ENCODE peak calls at places on chromosome 9, in nine cellular contexts. R, W, X, B, F, I, T, S and U are unnamed samples.

GRCh38 chr9:118366228-118366627 is 662.0 kb downstream of the TLR4 start:
- DNase-seq in R (no peak), W (no peak), X (no peak), B (no peak), F (no peak), I (no peak), T (no peak), S (no peak), U (no peak)

GRCh38 chr9:87336914-87337333 is 160.7 kb upstream of the DAPK1 start:
- DNase-seq in R (no peak), W (peak; percentile 55), X (no peak), B (no peak), F (peak; percentile 15), I (peak; percentile 58), T (peak; percentile 50), S (peak; percentile 78), U (no peak)

GRCh38 chr9:114382951-114383865 is 4.6 kb downstream of the AKNA start:
- DNase-seq in R (peak; percentile 96), W (no peak), X (peak; percentile 69), B (peak; percentile 79), F (no peak), I (peak; percentile 91), T (peak; percentile 61), S (no peak), U (no peak)

GRCh38 chr9:94213513-94214124 is 45.5 kb upstream of the ZNF169 start:
- DNase-seq in R (peak; percentile 77), W (peak; percentile 86), X (peak; percentile 69), B (peak; percentile 50), F (peak; percentile 65), I (peak; percentile 91), T (peak; percentile 74), S (peak; percentile 75), U (peak; percentile 36)

GRCh38 chr9:89541798-89542197 is 43.9 kb upstream of the SEMA4D start:
- DNase-seq in R (no peak), W (no peak), X (no peak), B (no peak), F (no peak), I (no peak), T (no peak), S (no peak), U (no peak)

GRCh38 chr9:6232546-6232945 is 16.9 kb downstream of the IL33 start:
- DNase-seq in R (no peak), W (no peak), X (no peak), B (no peak), F (no peak), I (no peak), T (no peak), S (no peak), U (no peak)

GRCh38 chr9:109831996-109832395 is 52.0 kb downstream of the PALM2AKAP2 start:
- DNase-seq in R (no peak), W (no peak), X (no peak), B (no peak), F (no peak), I (no peak), T (no peak), S (no peak), U (no peak)

GRCh38 chr9:16704489-16705111 is 165.9 kb downstream of the BNC2 start:
- DNase-seq in R (no peak), W (peak; percentile 16), X (no peak), B (no peak), F (no peak), I (no peak), T (peak; percentile 75), S (no peak), U (peak; percentile 73)